ENCODE peak calls at places on chromosomes 13 and 19, in five cellular contexts. D is IMR-90, S is SK-N-SH, T is HepG2, K is K562. V is an unnamed sample.

GRCh38 chr19:53357821-53358581 is 7.5 kb upstream of the ZNF525 start:
- DNase-seq in D (no peak), S (peak), T (no peak), K (peak), V (no peak)

GRCh38 chr19:1264801-1265610 is 4.1 kb upstream of the CIRBP start:
- DNase-seq in D (peak), S (no peak), T (peak), K (peak), V (no peak)

GRCh38 chr13:113493315-113493951 is 2.9 kb upstream of the DCUN1D2 start:
- DNase-seq in D (peak), S (no peak), T (peak), K (peak), V (peak)

GRCh38 chr19:42250249-42250665 is 4.7 kb downstream of the ERF start:
- DNase-seq in D (no peak), S (no peak), T (no peak), K (no peak), V (no peak)

GRCh38 chr13:33179463-33179862 is 106.1 kb downstream of the STARD13 start:
- DNase-seq in D (no peak), S (no peak), T (no peak), K (no peak), V (no peak)

GRCh38 chr19:17091758-17092333 is 16.3 kb downstream of the MYO9B start:
- DNase-seq in D (no peak), S (no peak), T (no peak), K (peak), V (no peak)

GRCh38 chr13:110811751-110812110 is 98.2 kb downstream of the ING1 start:
- DNase-seq in D (no peak), S (no peak), T (no peak), K (no peak), V (no peak)

GRCh38 chr13:27455331-27455855 is 5.0 kb upstream of the MTIF3 start:
- DNase-seq in D (no peak), S (no peak), T (no peak), K (no peak), V (no peak)

GRCh38 chr19:41922220-41922576 is 6.1 kb downstream of the ERFL start:
- DNase-seq in D (no peak), S (no peak), T (no peak), K (no peak), V (no peak)

GRCh38 chr19:3365447-3366103 is 808 bp upstream of the NFIC start:
- DNase-seq in D (peak), S (peak), T (no peak), K (no peak), V (no peak)

GRCh38 chr13:110023729-110024645 is 237.6 kb upstream of the IRS2 start:
- DNase-seq in D (peak), S (no peak), T (no peak), K (no peak), V (no peak)

GRCh38 chr13:33379597-33379996 is 94.0 kb upstream of the STARD13 start:
- DNase-seq in D (no peak), S (no peak), T (peak), K (no peak), V (no peak)

GRCh38 chr13:33228645-33229445 is 56.7 kb downstream of the STARD13 start:
- DNase-seq in D (peak), S (peak), T (peak), K (peak), V (no peak)

GRCh38 chr13:41065098-41065497 is 3.8 kb downstream of the WBP4 start:
- DNase-seq in D (peak), S (no peak), T (no peak), K (no peak), V (no peak)

GRCh38 chr13:31328549-31329229 is 128.9 kb downstream of the B3GLCT start:
- DNase-seq in D (peak), S (no peak), T (no peak), K (no peak), V (no peak)

GRCh38 chr19:40184273-40184672 is 7.0 kb upstream of the MAP3K10 start:
- DNase-seq in D (no peak), S (no peak), T (no peak), K (no peak), V (no peak)

GRCh38 chr13:97439196-97439595 is 5.2 kb downstream of the RAP2A start:
- DNase-seq in D (no peak), S (no peak), T (no peak), K (no peak), V (no peak)

GRCh38 chr13:42041017-42041683 is 7.3 kb upstream of the DGKH start:
- DNase-seq in D (peak), S (peak), T (no peak), K (peak), V (peak)

GRCh38 chr19:3270908-3271307 is 46.4 kb downstream of the CELF5 start:
- DNase-seq in D (peak), S (peak), T (peak), K (peak), V (no peak)

GRCh38 chr19:33562636-33563035 is 41.0 kb upstream of the PEPD start:
- DNase-seq in D (no peak), S (no peak), T (no peak), K (no peak), V (no peak)

GRCh38 chr13:73767191-73767741 is 366.9 kb downstream of the KLF12 start:
- DNase-seq in D (peak), S (no peak), T (peak), K (no peak), V (no peak)

GRCh38 chr13:96575423-96576320 is 418.6 kb downstream of the OXGR1 start:
- DNase-seq in D (no peak), S (no peak), T (no peak), K (no peak), V (no peak)

DNA sequence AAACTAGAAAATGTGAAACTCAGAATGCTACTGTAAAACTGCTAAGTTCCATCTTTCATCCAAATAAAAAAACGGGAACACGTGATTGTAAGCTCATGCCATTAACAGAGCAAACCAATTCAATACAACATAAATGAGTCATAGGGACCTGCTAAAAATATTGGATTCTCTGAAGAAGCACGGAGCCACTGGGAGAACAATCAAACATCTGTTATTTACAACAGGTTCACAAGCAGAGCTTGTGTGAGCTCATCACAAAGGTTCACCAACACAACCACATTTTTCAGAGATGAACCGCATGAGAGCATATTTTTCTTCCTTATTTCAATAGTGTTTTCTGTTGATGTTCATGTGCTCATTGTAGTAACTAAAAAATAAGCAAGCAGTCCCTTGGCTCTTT is 546.0 kb downstream of the LIG4 start:
- DNase-seq in D (peak), S (no peak), T (no peak), K (no peak), V (no peak)
- TF ChIP-seq MXI1 in D (no peak), S (no peak), T (no peak), K (no peak), V (no peak)

GRCh38 chr13:34867590-34867989 is 74.5 kb upstream of the NBEA start:
- DNase-seq in D (peak), S (no peak), T (no peak), K (no peak), V (peak)

GRCh38 chr13:34864650-34865049 is 77.4 kb upstream of the NBEA start:
- DNase-seq in D (no peak), S (no peak), T (no peak), K (no peak), V (no peak)

GRCh38 chr13:34857561-34857960 is 84.5 kb upstream of the NBEA start:
- DNase-seq in D (no peak), S (no peak), T (no peak), K (no peak), V (no peak)

GRCh38 chr13:34863360-34864135 is 78.5 kb upstream of the NBEA start:
- DNase-seq in D (peak), S (no peak), T (peak), K (no peak), V (no peak)
- TF ChIP-seq MXI1 in D (no peak), S (no peak), T (no peak), K (no peak), V (no peak)

GRCh38 chr19:8655340-8655709 is 24.9 kb downstream of the NFILZ start:
- DNase-seq in D (no peak), S (peak), T (no peak), K (peak), V (no peak)
- TF ChIP-seq MXI1 in D (no peak), S (no peak), T (no peak), K (no peak), V (no peak)

DNA sequence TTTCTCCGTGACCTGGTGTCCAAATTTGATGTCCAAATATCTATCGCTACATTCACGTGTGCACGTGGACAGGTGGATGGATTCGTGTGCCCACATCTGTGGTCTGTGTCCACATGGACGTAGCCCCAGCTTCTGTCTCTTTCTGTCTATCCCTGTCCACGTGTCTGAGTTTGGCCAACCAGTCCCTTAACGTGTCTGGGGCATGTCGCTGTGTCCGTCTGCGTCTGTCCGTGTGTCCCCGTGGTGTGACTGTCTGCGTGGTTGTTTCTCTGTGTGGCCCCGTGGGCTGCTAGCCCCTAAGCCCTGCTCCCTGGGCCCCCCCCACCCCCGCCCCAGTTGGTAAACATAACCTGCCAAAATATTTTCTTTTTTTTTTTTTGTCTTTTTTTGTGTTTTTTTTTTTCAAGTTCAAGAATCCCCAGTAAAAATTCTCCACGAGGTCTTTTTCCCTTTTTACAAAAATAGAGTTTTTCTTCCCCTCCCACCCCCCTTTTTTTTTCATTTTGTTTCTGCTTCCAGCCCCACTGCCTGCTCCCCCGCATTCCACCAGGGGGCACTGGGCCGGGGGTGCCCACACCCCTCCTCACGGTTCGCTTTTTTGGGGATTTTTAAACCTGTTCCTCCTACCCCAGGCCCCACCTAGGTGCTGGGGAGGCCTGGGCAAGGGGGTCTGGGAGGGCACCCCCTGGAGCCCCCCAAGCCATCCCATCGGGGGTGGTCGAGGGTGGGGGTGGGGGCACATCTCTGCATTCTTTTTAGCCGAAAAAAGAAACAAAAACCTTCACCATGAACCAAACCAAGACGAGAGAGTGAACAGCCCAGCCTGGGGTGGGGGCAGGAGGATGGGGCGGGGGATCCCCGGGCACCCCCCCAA is 18.3 kb downstream of the PRKCSH start:
- DNase-seq in D (no peak), S (peak), T (no peak), K (peak), V (no peak)
- TF ChIP-seq MXI1 in D (no peak), S (no peak), T (no peak), K (no peak), V (no peak)

GRCh38 chr13:21171420-21171819 is 4.9 kb downstream of the SKA3 start:
- DNase-seq in D (no peak), S (no peak), T (peak), K (no peak), V (no peak)

GRCh38 chr13:21176982-21177284 is 475 bp downstream of the MRPL57 start:
- DNase-seq in D (no peak), S (no peak), T (no peak), K (no peak), V (no peak)

GRCh38 chr13:21181671-21182070 is 5.2 kb downstream of the MRPL57 start:
- DNase-seq in D (no peak), S (no peak), T (no peak), K (no peak), V (no peak)

GRCh38 chr13:21176195-21176981 is at the start of the genes MRPL57 and SKA3:
- DNase-seq in D (peak), S (peak), T (peak), K (peak), V (peak)

DNA sequence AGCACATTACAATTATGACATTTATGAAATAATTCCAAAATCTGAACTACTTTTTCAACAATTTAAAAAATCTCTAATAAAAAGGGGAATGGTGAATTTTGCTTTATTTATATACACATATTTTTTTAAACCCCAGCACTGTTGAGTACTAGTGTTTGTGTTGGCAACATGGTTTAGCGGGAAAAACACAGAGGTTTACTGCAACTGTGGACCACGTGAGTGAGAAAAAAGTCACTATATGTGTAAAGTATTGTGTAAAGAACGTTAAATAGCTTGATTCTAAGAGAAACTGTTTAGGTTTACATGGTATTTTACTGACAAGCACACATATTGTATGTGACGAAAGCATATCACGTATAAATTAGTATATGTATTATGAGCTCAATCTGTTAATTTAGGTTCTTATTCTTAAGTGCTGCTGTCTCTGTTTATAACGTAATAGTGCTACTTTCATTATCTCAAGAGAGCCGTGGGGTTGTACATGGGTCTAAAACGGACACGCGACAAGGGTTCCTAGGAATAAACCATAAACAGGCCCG is 627 bp downstream of the SKA3 start:
- DNase-seq in D (peak), S (peak), T (peak), K (no peak), V (no peak)
- TF ChIP-seq MXI1 in D (no peak), S (no peak), T (no peak), K (no peak), V (no peak)

DNA sequence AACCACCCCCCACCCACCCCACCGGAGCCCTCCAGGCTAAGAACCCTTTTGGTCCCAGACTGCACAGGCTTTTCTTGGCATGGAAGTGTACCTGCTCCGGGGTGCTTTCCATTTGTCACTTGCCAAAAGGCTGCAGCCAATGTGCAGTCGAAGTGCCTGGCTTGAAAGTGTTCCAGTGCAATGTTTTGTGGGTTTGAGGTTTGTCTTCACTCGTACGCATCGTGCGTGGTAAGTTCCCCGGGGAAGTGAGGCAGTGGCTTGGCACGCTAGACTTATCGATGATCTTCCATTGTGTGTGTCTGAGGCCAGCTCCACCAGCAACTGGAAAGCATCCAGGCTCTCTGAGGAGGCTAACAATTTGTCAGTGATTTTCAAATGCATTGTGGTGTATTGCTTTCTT is 194.3 kb downstream of the TDRD3 start:
- DNase-seq in D (peak), S (no peak), T (no peak), K (no peak), V (no peak)
- TF ChIP-seq MXI1 in D (no peak), S (no peak), T (no peak), K (no peak), V (no peak)

DNA sequence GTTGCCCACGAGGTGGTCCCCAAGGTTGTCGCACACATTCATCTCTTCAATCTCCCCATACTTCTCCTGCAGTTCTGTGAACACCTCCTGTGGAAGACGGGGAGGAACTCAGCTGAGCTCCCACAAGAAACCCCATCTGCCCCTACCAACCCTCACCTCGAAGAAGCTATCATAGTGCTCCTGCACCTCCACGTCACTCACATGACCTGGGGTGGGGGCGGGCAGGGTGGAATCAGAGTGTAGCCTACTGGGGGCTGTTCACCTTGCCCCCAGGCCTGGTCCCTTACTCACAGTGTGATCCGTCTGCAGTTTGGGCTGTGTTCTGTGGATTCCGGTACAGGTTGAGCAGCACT is 907 bp downstream of the U2AF1L4 start:
- DNase-seq in D (no peak), S (no peak), T (no peak), K (no peak), V (no peak)
- TF ChIP-seq MXI1 in D (no peak), S (no peak), T (no peak), K (no peak), V (no peak)

GRCh38 chr19:48489608-48490216 is 20.5 kb downstream of the CYTH2 start:
- DNase-seq in D (peak), S (peak), T (peak), K (peak), V (no peak)

GRCh38 chr19:48493718-48494515 is 17.7 kb downstream of the LMTK3 start:
- DNase-seq in D (no peak), S (no peak), T (no peak), K (peak), V (no peak)

GRCh38 chr19:48491793-48492123 is 19.9 kb downstream of the LMTK3 start:
- DNase-seq in D (no peak), S (no peak), T (no peak), K (no peak), V (no peak)

GRCh38 chr19:48492925-48493717 is 18.5 kb downstream of the LMTK3 start:
- DNase-seq in D (peak), S (peak), T (peak), K (peak), V (peak)

DNA sequence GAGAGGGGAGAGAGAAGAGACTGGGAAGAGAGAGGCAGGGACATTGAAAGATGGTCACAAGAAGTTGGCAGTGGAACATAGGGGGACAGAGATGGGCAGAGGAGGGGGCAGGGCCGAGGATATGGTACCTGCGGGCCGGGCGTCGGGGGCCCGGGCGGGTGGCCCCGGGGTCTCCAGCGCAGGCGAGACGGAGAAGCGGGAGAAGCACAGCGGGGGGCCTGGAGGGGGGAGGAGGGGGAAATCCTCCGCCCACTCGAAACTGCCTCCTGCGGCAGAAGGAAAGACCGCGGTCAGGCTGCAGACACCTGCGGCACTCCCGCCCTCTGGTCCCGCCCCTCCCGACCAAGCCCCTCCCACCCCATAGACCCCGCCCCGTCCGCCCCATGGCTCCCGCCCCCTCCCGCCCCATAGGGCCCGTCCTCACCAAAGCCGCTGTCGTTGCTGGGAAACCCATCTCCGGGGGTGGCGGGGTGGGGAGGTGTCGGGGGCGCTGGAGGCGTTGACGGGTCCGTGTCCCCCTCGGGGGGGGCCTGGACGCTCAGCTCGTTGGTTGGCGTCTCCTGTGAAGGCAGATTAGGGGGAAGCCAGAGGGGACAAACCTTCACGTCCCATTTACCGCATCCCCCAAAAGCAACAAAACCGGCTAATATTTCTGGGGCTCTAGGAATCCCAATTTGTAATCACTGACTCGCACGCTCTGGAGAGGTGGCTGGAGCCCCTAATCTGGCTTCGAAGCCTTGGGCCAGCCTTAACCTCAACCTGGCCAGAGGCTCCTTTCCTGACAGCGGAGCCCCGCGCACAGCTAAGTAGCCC is 20.4 kb downstream of the LMTK3 start:
- DNase-seq in D (no peak), S (peak), T (no peak), K (peak), V (no peak)
- TF ChIP-seq MXI1 in D (no peak), S (no peak), T (no peak), K (no peak), V (no peak)

GRCh38 chr13:99356216-99357089 is 49.3 kb upstream of the GPR183 start:
- DNase-seq in D (peak), S (no peak), T (no peak), K (no peak), V (peak)
- TF ChIP-seq MXI1 in D (no peak), S (no peak), T (no peak), K (no peak), V (no peak)

V was measured in GM12878.